ENCODE peak calls at places on chromosomes 5 and 9, in ten cellular contexts. Z is AG04449, C is A549, M is Kasumi-1, Q is hippocampal formation, N is GDM1, O is NCI-H446, X is PC-9, H is left lung, K is caudate nucleus. J is an unnamed sample.

GRCh38 chr5:78907255-78907886 is 77.7 kb downstream of the ARSB start:
- DNase-seq in X (no peak), Z (peak), K (no peak), M (peak), C (no peak), O (peak), N (peak), Q (peak), H (no peak), J (no peak)

GRCh38 chr5:32584651-32585050 is 706 bp upstream of the SUB1 start:
- DNase-seq in H (no peak), K (no peak), M (no peak), O (no peak), X (no peak), N (no peak), Q (no peak), Z (no peak), C (no peak), J (no peak)

GRCh38 chr5:42994285-42995151 is 45.6 kb downstream of the ANXA2R start:
- DNase-seq in Z (no peak), M (peak), N (peak), X (no peak), Q (peak), H (peak), O (peak), K (peak), C (peak), J (no peak)

GRCh38 chr5:134084166-134084565 is 30.3 kb upstream of the TCF7 start:
- DNase-seq in X (no peak), M (no peak), Q (no peak), K (no peak), O (no peak), H (no peak), N (no peak), C (no peak), Z (no peak), J (no peak)

GRCh38 chr5:37839441-37840035 is 303 bp downstream of the GDNF start:
- DNase-seq in N (no peak), Z (no peak), X (no peak), C (peak), Q (no peak), K (peak), H (no peak), O (peak), M (peak), J (no peak)

GRCh38 chr5:154370119-154370518 is 75.7 kb upstream of the SAP30L start:
- DNase-seq in X (peak), C (no peak), O (no peak), Z (no peak), Q (no peak), M (no peak), K (no peak), H (no peak), N (no peak), J (no peak)

GRCh38 chr5:110751902-110752762 is 13.3 kb downstream of the SLC25A46 start:
- DNase-seq in C (no peak), H (no peak), O (no peak), M (no peak), Z (no peak), N (no peak), Q (no peak), X (no peak), K (peak), J (no peak)

GRCh38 chr9:117704024-117704575 is at the start of gene TLR4:
- DNase-seq in O (no peak), Z (no peak), M (peak), C (no peak), K (peak), X (peak), N (no peak), H (peak), Q (peak), J (peak)

GRCh38 chr5:1204693-1205242 is 3.4 kb downstream of the SLC6A19 start:
- DNase-seq in M (peak), Z (no peak), X (no peak), K (no peak), C (peak), H (peak), Q (no peak), O (no peak), N (no peak), J (no peak)

GRCh38 chr9:137607141-137607857 is 1.8 kb downstream of the ARRDC1 start:
- DNase-seq in Z (no peak), H (peak), Q (no peak), M (peak), N (no peak), X (peak), O (no peak), K (no peak), C (no peak), J (no peak)

J was measured in KG1.